ENCODE peak calls at places on chromosome 16, in ten cellular contexts. Q is sigmoid colon; F is NCI-H1105; Z is right lobe of liver; S is activated CD4-positive, alpha-beta memory T cell treated with anti-CD3 and anti-CD28 coated beads for 36 hours; N is skeletal muscle cell; C is SK-N-SH; T is AG04450; V is breast epithelium; U is HFF-Myc. K is an unnamed sample.

GRCh38 chr16:81483064-81483969 is 38.7 kb downstream of the CMIP start:
- DNase-seq in C (no peak), Z (no peak), V (no peak), N (no peak), F (no peak), Q (no peak), S (no peak), T (no peak), U (no peak), K (no peak)

GRCh38 chr16:930511-930910 is 40.3 kb downstream of the LMF1 start:
- DNase-seq in U (no peak), C (no peak), V (no peak), T (no peak), Z (no peak), F (no peak), S (no peak), Q (no peak), N (no peak), K (no peak)

GRCh38 chr16:17467923-17468540 is 2.7 kb downstream of the XYLT1 start:
- DNase-seq in T (peak), N (no peak), S (peak), Z (peak), V (peak), Q (peak), C (peak), F (peak), U (peak), K (peak)

GRCh38 chr16:65661451-65661850 is 539.6 kb upstream of the CDH11 start:
- DNase-seq in Q (no peak), N (no peak), U (no peak), F (no peak), C (no peak), S (no peak), T (no peak), Z (no peak), V (no peak), K (no peak)

GRCh38 chr16:77995843-77996455 is 26.4 kb upstream of the CLEC3A start:
- DNase-seq in Q (no peak), T (no peak), V (no peak), C (no peak), Z (no peak), N (no peak), U (no peak), F (no peak), S (no peak), K (no peak)

GRCh38 chr16:56606688-56607618 is 1.4 kb upstream of the MT2A start:
- DNase-seq in V (peak), Q (peak), S (peak), U (peak), Z (peak), F (no peak), N (peak), T (peak), C (no peak), K (no peak)

GRCh38 chr16:49492090-49492801 is 118.6 kb downstream of the C16orf78 start:
- DNase-seq in Z (peak), T (no peak), Q (peak), V (peak), C (peak), N (no peak), F (peak), S (peak), U (no peak), K (peak)

GRCh38 chr16:11585460-11586374 is 1.0 kb downstream of the LITAF start:
- DNase-seq in F (no peak), V (peak), S (peak), N (no peak), U (no peak), Q (no peak), T (no peak), Z (peak), C (peak), K (no peak)

GRCh38 chr16:84380405-84380804 is 12.1 kb downstream of the ATP2C2 start:
- DNase-seq in V (no peak), Q (no peak), U (no peak), F (no peak), Z (no peak), C (no peak), T (no peak), S (peak), N (no peak), K (no peak)

GRCh38 chr16:82042144-82042543 is 7.1 kb downstream of the HSD17B2 start:
- DNase-seq in V (no peak), Z (no peak), C (no peak), Q (no peak), T (no peak), U (no peak), N (no peak), S (no peak), F (no peak), K (no peak)

GRCh38 chr16:67892899-67893790 is at the start of gene PSKH1:
- DNase-seq in F (peak), V (peak), C (peak), N (peak), Q (peak), Z (peak), S (peak), U (peak), T (peak), K (peak)

GRCh38 chr16:67528222-67528869 is at the start of gene RIPOR1:
- DNase-seq in N (no peak), S (peak), Z (peak), U (no peak), T (no peak), Q (peak), C (peak), V (no peak), F (no peak), K (peak)

GRCh38 chr16:87740909-87741424 is 24.8 kb downstream of the KLHDC4 start:
- DNase-seq in T (no peak), U (no peak), S (no peak), Q (no peak), Z (no peak), C (no peak), F (no peak), N (no peak), V (no peak), K (peak)

GRCh38 chr16:31177136-31177535 is 2.8 kb upstream of the FUS start:
- DNase-seq in C (no peak), T (no peak), S (peak), V (no peak), Z (no peak), Q (no peak), U (peak), N (no peak), F (no peak), K (no peak)

GRCh38 chr16:24689128-24689527 is 40.3 kb upstream of the TNRC6A start:
- DNase-seq in Z (peak), N (no peak), V (no peak), S (peak), C (peak), Q (no peak), T (no peak), U (no peak), F (no peak), K (peak)

GRCh38 chr16:23254338-23254737 is 47.8 kb upstream of the SCNN1B start:
- DNase-seq in T (no peak), Q (no peak), N (peak), Z (no peak), F (no peak), C (no peak), U (no peak), S (peak), V (peak), K (no peak)

GRCh38 chr16:56101480-56101879 is 89.8 kb upstream of the GNAO1 start:
- DNase-seq in Q (no peak), T (no peak), V (no peak), N (no peak), Z (no peak), F (no peak), U (no peak), S (no peak), C (peak), K (no peak)

GRCh38 chr16:86466695-86467406 is 43.5 kb upstream of the FOXF1 start:
- DNase-seq in N (no peak), T (peak), Z (no peak), C (no peak), F (no peak), Q (peak), S (no peak), U (no peak), V (no peak), K (no peak)

GRCh38 chr16:1678500-1679098 is 520 bp downstream of the JPT2 start:
- DNase-seq in V (peak), N (no peak), Z (peak), Q (no peak), S (peak), F (no peak), T (no peak), C (no peak), U (no peak), K (no peak)

GRCh38 chr16:85523602-85524364 is 89.3 kb upstream of the GSE1 start:
- DNase-seq in Q (peak), V (no peak), N (no peak), S (no peak), T (no peak), U (no peak), C (peak), F (peak), Z (peak), K (no peak)

GRCh38 chr16:13098536-13098935 is 197.1 kb downstream of the SHISA9 start:
- DNase-seq in Z (no peak), Q (no peak), C (no peak), N (no peak), S (no peak), T (no peak), V (no peak), F (no peak), U (no peak), K (no peak)

GRCh38 chr16:24071990-24072389 is 184.1 kb upstream of the CACNG3 start:
- DNase-seq in T (no peak), U (no peak), F (no peak), C (no peak), Q (no peak), S (no peak), V (no peak), N (no peak), Z (no peak), K (no peak)

GRCh38 chr16:60815033-60815432 is 1221.2 kb downstream of the CDH8 start:
- DNase-seq in F (no peak), Z (no peak), C (no peak), V (no peak), U (no peak), S (no peak), T (no peak), Q (no peak), N (no peak), K (no peak)

GRCh38 chr16:29876578-29877249 is 13.7 kb upstream of the CDIPT start:
- DNase-seq in V (no peak), C (no peak), S (peak), U (no peak), T (no peak), Q (no peak), Z (no peak), F (no peak), N (no peak), K (no peak)

GRCh38 chr16:4879049-4879448 is 31.8 kb downstream of the UBN1 start:
- DNase-seq in N (no peak), C (no peak), Q (no peak), U (no peak), T (no peak), S (no peak), F (no peak), V (no peak), Z (no peak), K (no peak)